ENCODE peak calls at places on chromosomes 5 and 9, in nine cellular contexts. O is hypothalamus; H is stomach; D is activated T-cell treated with anti-CD3 and anti-CD28 coated beads, Interleukin-2, amount 50 U/mL, for 48 hours; J is activated CD8-positive, alpha-beta memory T cell treated with anti-CD3 and anti-CD28 coated beads for 24 hours; K is coronary artery; C is CD8-positive, alpha-beta memory T cell; I is psoas muscle; E is HTR-8/SVneo. N is an unnamed sample.

GRCh38 chr5:55421074-55421529 is 113.3 kb downstream of the MTREX start:
- DNase-seq in O (no peak), H (no peak), D (peak; percentile 51), J (peak; percentile 71), K (no peak), C (no peak), I (no peak), E (no peak), N (no peak)

GRCh38 chr9:108569624-108570023 is 286.2 kb downstream of the ACTL7B start:
- DNase-seq in O (no peak), H (no peak), D (no peak), J (no peak), K (no peak), C (no peak), I (no peak), E (no peak), N (peak; percentile 96)

GRCh38 chr9:121748080-121748479 is 96.6 kb downstream of the DAB2IP start:
- DNase-seq in O (no peak), H (no peak), D (no peak), J (no peak), K (no peak), C (no peak), I (no peak), E (no peak), N (no peak)

GRCh38 chr9:87834357-87834756 is 48.3 kb upstream of the SPATA31E1 start:
- DNase-seq in O (no peak), H (no peak), D (no peak), J (no peak), K (no peak), C (no peak), I (no peak), E (no peak), N (peak; percentile 46)

GRCh38 chr5:124692324-124692723 is 54.1 kb downstream of the ZNF608 start:
- DNase-seq in O (no peak), H (no peak), D (no peak), J (no peak), K (no peak), C (no peak), I (no peak), E (no peak), N (no peak)

GRCh38 chr5:132557425-132557805 is 638 bp downstream of the RAD50 start:
- DNase-seq in O (no peak), H (peak; percentile 49), D (no peak), J (no peak), K (no peak), C (no peak), I (peak; percentile 33), E (peak; percentile 20), N (peak; percentile 88)

GRCh38 chr9:80691229-80691628 is 998.1 kb downstream of the TLE1 start:
- DNase-seq in O (no peak), H (no peak), D (no peak), J (no peak), K (no peak), C (no peak), I (no peak), E (no peak), N (no peak)

GRCh38 chr5:116084231-116084630 is 594 bp upstream of the COMMD10 start:
- DNase-seq in O (peak; percentile 44), H (peak; percentile 31), D (peak; percentile 43), J (peak; percentile 68), K (no peak), C (peak; percentile 54), I (no peak), E (peak; percentile 41), N (no peak)

GRCh38 chr5:145787001-145787400 is 48.1 kb downstream of the PRELID2 start:
- DNase-seq in O (no peak), H (no peak), D (no peak), J (no peak), K (no peak), C (no peak), I (no peak), E (no peak), N (peak; percentile 19)

GRCh38 chr5:55714339-55714738 is 2.2 kb upstream of the SLC38A9 start:
- DNase-seq in O (no peak), H (no peak), D (no peak), J (no peak), K (no peak), C (no peak), I (no peak), E (no peak), N (peak; percentile 49)

GRCh38 chr5:57176350-57176857 is 2.5 kb downstream of the GPBP1 start:
- DNase-seq in O (peak; percentile 36), H (no peak), D (no peak), J (no peak), K (no peak), C (no peak), I (no peak), E (no peak), N (no peak)

GRCh38 chr9:128324401-128324800 is 1.8 kb downstream of the COQ4 start:
- DNase-seq in O (no peak), H (no peak), D (no peak), J (no peak), K (no peak), C (no peak), I (no peak), E (no peak), N (no peak)

GRCh38 chr5:151293624-151294023 is 9.9 kb downstream of the SLC36A3 start:
- DNase-seq in O (no peak), H (no peak), D (no peak), J (no peak), K (no peak), C (no peak), I (no peak), E (no peak), N (no peak)

GRCh38 chr9:37497320-37497719 is 11.6 kb downstream of the POLR1E start:
- DNase-seq in O (no peak), H (no peak), D (no peak), J (no peak), K (no peak), C (no peak), I (no peak), E (no peak), N (no peak)